ENCODE peak calls at places on chromosomes 4 and X, in eight cellular contexts. W is mesendoderm, O is adipocyte, Q is H9, A is PC-3, I is colonic mucosa, S is fibroblast of lung, G is MM.1S. Z is an unnamed sample. For H3K4me1, the result is how much of the 10 kb centered on the place peaks cover.

GRCh38 chr4:41268721-41269517 is 12.2 kb downstream of the UCHL1 start:
- DNase-seq in S (no peak), G (no peak), W (no peak), I (no peak), Q (no peak), A (no peak), O (no peak), Z (no peak)

GRCh38 chrX:117538441-117539418 is 577.9 kb downstream of the KLHL13 start:
- DNase-seq in A (no peak), S (no peak), W (peak), I (no peak), G (no peak), Q (no peak), O (no peak), Z (no peak)

GRCh38 chrX:25219480-25219879 is 203.7 kb upstream of the ARX start:
- DNase-seq in S (no peak), Q (no peak), W (no peak), O (no peak), A (no peak), I (no peak), G (no peak), Z (no peak)

GRCh38 chrX:20500171-20500865 is 233.6 kb upstream of the RPS6KA3 start:
- DNase-seq in O (no peak), Q (no peak), S (no peak), A (no peak), I (no peak), W (no peak), G (peak), Z (no peak)

GRCh38 chr4:162056947-162057346 is 106.9 kb downstream of the FSTL5 start:
- DNase-seq in Q (no peak), G (no peak), I (no peak), O (no peak), W (peak), A (no peak), S (peak), Z (peak)

GRCh38 chr4:85807247-85807915 is 332.4 kb downstream of the ARHGAP24 start:
- DNase-seq in A (peak), Q (no peak), I (no peak), G (no peak), O (peak), S (peak), W (no peak), Z (no peak)

GRCh38 chr4:42371306-42372063 is 25.8 kb upstream of the SHISA3 start:
- DNase-seq in O (peak), S (peak), I (no peak), W (peak), A (peak), G (peak), Q (no peak), Z (no peak)

GRCh38 chr4:146336413-146336807 is 122.1 kb downstream of the REELD1 start:
- DNase-seq in Q (no peak), W (no peak), I (no peak), O (peak), S (peak), G (no peak), A (peak), Z (no peak)

GRCh38 chrX:15207384-15207783 is 62.5 kb downstream of the ASB9 start:
- DNase-seq in W (no peak), G (no peak), O (no peak), Q (no peak), I (no peak), A (peak), S (no peak), Z (no peak)

GRCh38 chrX:39816871-39817731 is 280.7 kb downstream of the BCOR start:
- DNase-seq in Q (peak), I (no peak), W (peak), O (peak), S (peak), A (no peak), G (no peak), Z (peak)

GRCh38 chr4:664713-665231 is 9.3 kb downstream of the ATP5ME start:
- DNase-seq in A (no peak), S (no peak), Q (peak), I (no peak), G (no peak), O (no peak), W (no peak), Z (peak)

GRCh38 chr4:10196191-10196590 is 79.6 kb upstream of the WDR1 start:
- DNase-seq in A (no peak), Q (no peak), S (no peak), G (no peak), O (no peak), I (no peak), W (no peak), Z (no peak)

GRCh38 chr4:154491731-154492249 is at the start of gene DCHS2:
- DNase-seq in I (peak), W (peak), O (peak), S (no peak), G (no peak), Q (peak), A (peak), Z (peak)

GRCh38 chr4:3176625-3177229 is 72.2 kb upstream of the MSANTD1 start:
- DNase-seq in A (no peak), Q (no peak), O (no peak), G (no peak), I (peak), W (no peak), S (no peak), Z (peak)

GRCh38 chr4:38368612-38369011 is 295.4 kb upstream of the KLF3 start:
- DNase-seq in G (no peak), O (peak), Q (no peak), I (no peak), W (no peak), A (peak), S (peak), Z (no peak)

GRCh38 chr4:1055721-1056590 is 44.5 kb downstream of the FGFRL1 start:
- DNase-seq in I (no peak), A (no peak), Q (peak), S (peak), W (peak), O (no peak), G (no peak), Z (peak)

GRCh38 chrX:40773809-40774208 is 38.5 kb upstream of the MED14 start:
- DNase-seq in S (peak), W (no peak), A (peak), Q (no peak), O (peak), I (no peak), G (no peak), Z (no peak)

GRCh38 chr4:127249066-127249766 is 383.5 kb upstream of the INTU start:
- DNase-seq in O (peak), G (no peak), W (no peak), S (peak), Q (no peak), I (no peak), A (peak), Z (no peak)

GRCh38 chrX:146907391-146908240 is 93.1 kb upstream of the CXorf51A start:
- DNase-seq in G (no peak), I (no peak), Q (no peak), S (peak), W (peak), A (no peak), O (peak), Z (no peak)

GRCh38 chr4:8221476-8221875 is 22.4 kb downstream of the SH3TC1 start:
- DNase-seq in G (no peak), A (no peak), S (peak), W (no peak), Q (no peak), O (peak), I (no peak), Z (no peak)

GRCh38 chr4:2248821-2249261 is 6.9 kb upstream of the HAUS3 start:
- DNase-seq in W (no peak), A (no peak), G (no peak), I (no peak), Q (no peak), S (no peak), O (no peak), Z (no peak)

GRCh38 chr4:184100297-184100885 is 117.3 kb downstream of the ENPP6 start:
- DNase-seq in W (peak), Q (peak), G (peak), I (peak), S (no peak), A (peak), O (no peak), Z (peak)

GRCh38 chr4:78414116-78414515 is 137.5 kb upstream of the ANXA3 start:
- DNase-seq in W (no peak), G (no peak), I (no peak), Q (no peak), O (peak), S (peak), A (no peak), Z (no peak)

GRCh38 chr4:142262956-142263355 is 583.1 kb downstream of the INPP4B start:
- DNase-seq in W (peak), I (no peak), S (no peak), O (no peak), A (no peak), G (no peak), Q (no peak), Z (no peak)

GRCh38 chr4:151690164-151690856 is 70.5 kb downstream of the GATB start:
- DNase-seq in O (peak), A (peak), W (no peak), I (no peak), S (peak), G (no peak), Q (no peak), Z (no peak)

GRCh38 chr4:47551682-47552081 is 66.6 kb downstream of the ATP10D start:
- DNase-seq in G (no peak), I (no peak), A (peak), S (peak), O (no peak), W (no peak), Q (no peak), Z (no peak)

GRCh38 chr4:186920486-186920885 is 196.8 kb upstream of the FAT1 start:
- DNase-seq in O (peak), G (no peak), A (no peak), Q (no peak), I (no peak), S (peak), W (no peak), Z (no peak)

DNA sequence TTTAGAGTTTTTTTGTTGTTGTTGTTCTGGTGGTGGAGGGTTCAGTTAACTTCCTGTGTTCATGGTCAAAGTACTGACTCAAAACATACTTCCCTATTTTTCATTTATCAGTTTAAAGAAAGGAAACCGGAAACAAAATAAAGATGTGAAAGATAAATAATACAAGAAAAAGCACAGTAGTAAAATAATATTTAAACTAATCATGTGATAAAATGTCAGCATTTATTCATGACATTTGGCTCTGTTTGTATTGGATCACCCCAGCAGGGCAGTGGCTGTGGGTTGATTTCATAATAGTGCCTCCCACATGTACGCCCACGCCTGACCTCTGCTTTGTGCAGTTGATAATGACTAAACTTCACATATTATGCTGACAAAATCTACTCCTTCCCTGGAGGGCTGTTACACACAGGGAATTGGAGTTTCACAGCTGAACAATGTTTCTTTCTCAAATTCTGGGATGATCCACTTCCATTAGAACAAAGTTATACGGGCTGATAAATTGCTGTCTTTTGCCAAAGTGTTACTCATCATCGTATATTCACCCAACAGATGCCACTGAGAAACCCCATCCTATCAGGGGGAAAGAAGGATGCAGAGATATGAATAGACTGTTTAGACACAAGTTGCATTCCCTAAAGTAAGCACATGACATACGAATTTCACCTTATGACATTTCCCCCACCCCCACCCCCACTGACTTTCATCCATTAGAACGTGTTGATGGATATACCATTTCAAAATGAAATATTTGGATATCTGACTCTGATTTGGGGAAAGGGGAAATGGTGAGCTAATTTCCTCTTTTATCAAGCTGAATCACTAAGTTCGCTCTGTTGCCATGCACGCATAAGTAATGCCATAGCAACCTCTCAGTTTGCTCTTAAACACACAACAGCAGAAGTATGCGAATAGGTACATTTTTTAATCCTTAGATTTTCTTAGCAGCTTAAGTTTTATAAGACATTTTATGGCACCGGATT is 48.4 kb downstream of the AMELX start:
- DNase-seq in S (peak), O (peak), W (peak), Q (no peak), G (no peak), A (peak), I (peak), Z (no peak)
- H3K9ac ChIP-seq in S (no peak), O (no peak), W (no peak), Q (no peak), G (no peak), A (peak), I (no peak), Z (no peak)

DNA sequence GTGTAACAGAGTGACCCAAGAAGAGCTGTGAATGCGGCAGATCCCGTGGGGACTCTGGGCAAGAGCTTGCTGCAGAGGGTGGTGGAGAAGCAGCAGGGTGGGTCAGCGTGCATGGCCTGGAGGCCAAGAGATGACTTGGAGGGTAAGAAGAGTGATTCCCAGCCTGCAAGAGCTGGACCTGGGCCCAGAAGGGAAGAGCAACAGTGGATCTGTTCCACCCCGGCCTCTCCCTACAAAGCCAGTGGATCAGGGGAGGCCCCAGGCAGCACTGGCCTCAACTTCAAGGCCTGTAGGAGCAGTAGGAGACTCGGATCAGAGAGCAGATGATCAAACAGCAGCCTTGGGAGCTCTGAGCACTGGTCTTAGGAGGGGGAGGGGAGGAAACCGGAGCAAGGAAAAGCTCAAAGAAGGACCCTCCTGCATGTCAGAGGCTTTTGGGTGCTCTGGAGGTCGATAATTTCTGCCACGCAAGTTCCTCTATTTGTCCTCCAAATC is 7.6 kb downstream of the L1CAM start:
- DNase-seq in A (no peak), G (no peak), I (no peak), Q (no peak), W (no peak), S (no peak), O (no peak), Z (no peak)
- H3K4me1 ChIP-seq in A (under half), G (under half), I (under half), Q (under half), W (under half), S (under half), O (under half), Z (under half)

GRCh38 chr4:176921256-176921655 is 128.5 kb upstream of the VEGFC start:
- DNase-seq in I (no peak), A (no peak), Q (no peak), W (no peak), S (peak), G (no peak), O (no peak), Z (no peak)
- H3K9ac ChIP-seq in I (no peak), A (peak), Q (no peak), W (no peak), S (no peak), G (no peak), O (no peak), Z (no peak)

GRCh38 chr4:148055844-148056243 is 324.0 kb downstream of the ARHGAP10 start:
- DNase-seq in W (no peak), Q (no peak), S (no peak), A (no peak), G (no peak), O (no peak), I (no peak), Z (no peak)
- H3K4me1 ChIP-seq in W (under half), Q (under half), S (under half), A (under half), G (under half), O (under half), I (under half), Z (under half)

GRCh38 chrX:10167573-10167972 is 10.8 kb downstream of the CLCN4 start:
- DNase-seq in W (no peak), I (no peak), O (no peak), G (peak), S (peak), A (no peak), Q (no peak), Z (no peak)

GRCh38 chrX:10169180-10169579 is 12.4 kb downstream of the CLCN4 start:
- DNase-seq in I (no peak), A (no peak), Q (no peak), O (no peak), W (no peak), G (no peak), S (no peak), Z (no peak)

GRCh38 chrX:10166248-10166716 is 9.5 kb downstream of the CLCN4 start:
- DNase-seq in A (no peak), W (no peak), S (no peak), Q (no peak), G (no peak), O (no peak), I (no peak), Z (no peak)

GRCh38 chrX:10166731-10167149 is 10.0 kb downstream of the CLCN4 start:
- DNase-seq in S (no peak), W (no peak), Q (no peak), G (no peak), A (no peak), I (no peak), O (no peak), Z (no peak)

DNA sequence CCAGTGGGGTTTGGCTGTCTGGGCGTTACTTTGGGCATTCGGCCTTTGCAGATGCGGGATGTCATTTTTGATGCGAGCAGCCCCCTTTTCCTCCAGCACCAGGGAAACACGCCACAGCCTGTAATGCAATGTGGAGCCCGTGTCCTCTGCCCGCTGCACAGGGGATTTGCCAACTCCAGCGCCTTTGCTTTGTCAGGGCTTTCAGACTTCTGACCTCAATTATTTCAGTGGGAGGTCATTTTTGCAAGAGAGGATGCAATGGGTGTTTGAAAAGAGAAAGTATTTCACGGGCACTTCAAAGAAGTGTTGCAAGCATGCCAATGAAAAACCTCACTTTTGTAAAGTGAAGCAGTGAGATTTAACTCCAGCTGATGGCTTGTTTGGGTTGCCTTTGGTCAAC is 11.5 kb downstream of the CLCN4 start:
- DNase-seq in Q (no peak), G (peak), A (no peak), I (no peak), W (no peak), O (no peak), S (peak), Z (no peak)
- H3K9ac ChIP-seq in Q (no peak), G (no peak), A (no peak), I (no peak), W (no peak), O (no peak), S (no peak), Z (no peak)